ENCODE peak calls at places on chromosomes 13 and 19, in four cellular contexts. O is HepG2, F is K562, C is H1. H is an unnamed sample.

GRCh38 chr13:52447815-52448552 is 2.5 kb downstream of the VPS36 start:
- DNase-seq in F (no peak), C (no peak), O (no peak), H (no peak)

GRCh38 chr19:5817218-5817617 is 12.4 kb downstream of the NRTN start:
- DNase-seq in F (no peak), O (no peak), C (no peak), H (no peak)

GRCh38 chr19:20928371-20928770 is 5.3 kb downstream of the ZNF85 start:
- DNase-seq in O (no peak), C (no peak), F (no peak), H (no peak)

GRCh38 chr13:97391201-97391600 is 42.8 kb upstream of the RAP2A start:
- DNase-seq in O (no peak), F (no peak), C (no peak), H (no peak)

GRCh38 chr13:33369073-33369472 is 83.5 kb upstream of the STARD13 start:
- DNase-seq in F (no peak), O (no peak), C (no peak), H (no peak)

GRCh38 chr19:8196271-8196908 is 12.8 kb upstream of the CERS4 start:
- DNase-seq in O (no peak), C (no peak), F (peak; percentile 3), H (no peak)

GRCh38 chr19:34154401-34154800 is 17.9 kb upstream of the LSM14A start:
- DNase-seq in F (no peak), C (no peak), O (no peak), H (no peak)

GRCh38 chr19:43704002-43704705 is 11.7 kb upstream of the IRGC start:
- DNase-seq in C (no peak), O (peak; percentile 61), F (no peak), H (no peak)

GRCh38 chr13:66659291-66660012 is 570.7 kb downstream of the PCDH9 start:
- DNase-seq in O (no peak), C (no peak), F (no peak), H (no peak)
- H2AFZ ChIP-seq in O (no peak overlapping the region), C (peak overlapping the region; percentile 42), F (no peak overlapping the region), H (peak overlapping the region; percentile 10)

GRCh38 chr19:1259206-1259872 is 9.8 kb upstream of the CIRBP start:
- DNase-seq in F (no peak), O (peak; percentile 86), C (no peak), H (peak; percentile 62)
- H3K4me3 ChIP-seq in F (no peak overlapping the region), O (peak overlapping the region; percentile 67), C (peak overlapping the region; percentile 77), H (no peak overlapping the region)

GRCh38 chr19:3366104-3366760 is at the start of gene NFIC:
- DNase-seq in O (no peak), C (no peak), F (peak; percentile 80), H (peak; percentile 67)
- TF ChIP-seq JUN in O (no peak), C (no peak), F (no peak), H (no peak)

GRCh38 chr13:44786724-44787123 is 202.5 kb downstream of the NUFIP1 start:
- DNase-seq in C (no peak), F (no peak), O (no peak), H (no peak)

GRCh38 chr13:44795176-44795575 is 194.1 kb downstream of the NUFIP1 start:
- DNase-seq in F (no peak), C (no peak), O (no peak), H (no peak)

GRCh38 chr13:44796597-44797517 is 192.4 kb downstream of the NUFIP1 start:
- DNase-seq in F (no peak), O (no peak), C (no peak), H (peak; percentile 22)

GRCh38 chr13:44790289-44790688 is 199.0 kb downstream of the NUFIP1 start:
- DNase-seq in O (no peak), F (no peak), C (peak; percentile 13), H (no peak)

DNA sequence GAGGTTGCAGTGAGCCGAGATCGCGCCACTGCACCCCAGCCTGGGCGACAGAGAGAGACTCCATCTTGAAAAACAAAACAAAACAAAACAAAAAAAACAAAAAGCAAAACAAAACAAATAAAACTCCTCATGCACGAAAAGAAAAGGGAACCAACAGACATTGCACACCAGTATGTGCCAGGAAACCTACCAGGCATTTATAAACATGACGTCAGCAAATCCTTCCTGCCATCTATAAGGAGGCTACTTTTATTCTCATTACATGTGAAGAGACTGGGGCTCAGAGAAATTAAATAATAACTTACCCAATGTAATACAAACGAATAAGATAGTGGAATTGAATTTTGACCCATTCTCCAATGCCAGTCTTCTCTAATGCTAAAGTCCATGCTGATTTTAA is 197.2 kb downstream of the NUFIP1 start:
- DNase-seq in C (no peak), O (no peak), F (no peak), H (no peak)
- H2AFZ ChIP-seq in C (no peak overlapping the region), O (no peak overlapping the region), F (no peak overlapping the region), H (no peak overlapping the region)